ENCODE peak calls at places on chromosomes 4 and X, in seven cellular contexts. One of them, this sample, is unnamed. For H3K4me1, the result is how much of the 10 kb centered on the place peaks cover.

GRCh38 chrX:39605183-39605582 is 492.6 kb downstream of the BCOR start:
- DNase-seq in endothelial cell of umbilical vein: no peak
- DNase-seq in K562: no peak
- DNase-seq in NT2/D1: no peak
- DNase-seq in MM.1S: no peak
- DNase-seq in astrocyte: no peak
- DNase-seq in fibroblast of lung: no peak
- DNase-seq in this sample: no peak

GRCh38 chr4:182955411-182955810 is 38.2 kb upstream of the DCTD start:
- DNase-seq in endothelial cell of umbilical vein: no peak
- DNase-seq in K562: no peak
- DNase-seq in NT2/D1: no peak
- DNase-seq in MM.1S: no peak
- DNase-seq in astrocyte: peak
- DNase-seq in fibroblast of lung: peak
- DNase-seq in this sample: no peak

GRCh38 chr4:110988741-110989140 is 365.9 kb upstream of the PITX2 start:
- DNase-seq in endothelial cell of umbilical vein: no peak
- DNase-seq in K562: no peak
- DNase-seq in NT2/D1: no peak
- DNase-seq in MM.1S: no peak
- DNase-seq in astrocyte: no peak
- DNase-seq in fibroblast of lung: no peak
- DNase-seq in this sample: no peak

GRCh38 chr4:17480530-17480929 is 31.4 kb downstream of the QDPR start:
- DNase-seq in endothelial cell of umbilical vein: no peak
- DNase-seq in K562: peak
- DNase-seq in NT2/D1: no peak
- DNase-seq in MM.1S: no peak
- DNase-seq in astrocyte: no peak
- DNase-seq in fibroblast of lung: no peak
- DNase-seq in this sample: peak

GRCh38 chrX:8194216-8194615 is 23.1 kb upstream of the VCX2 start:
- DNase-seq in endothelial cell of umbilical vein: no peak
- DNase-seq in K562: no peak
- DNase-seq in NT2/D1: no peak
- DNase-seq in MM.1S: peak
- DNase-seq in astrocyte: no peak
- DNase-seq in fibroblast of lung: no peak
- DNase-seq in this sample: no peak

GRCh38 chr4:173288296-173288695 is 45.9 kb downstream of the HMGB2 start:
- DNase-seq in endothelial cell of umbilical vein: peak
- DNase-seq in K562: peak
- DNase-seq in NT2/D1: peak
- DNase-seq in MM.1S: peak
- DNase-seq in astrocyte: peak
- DNase-seq in fibroblast of lung: peak
- DNase-seq in this sample: peak

GRCh38 chrX:103616676-103617186 is 9.0 kb downstream of the TCEAL3 start:
- DNase-seq in endothelial cell of umbilical vein: no peak
- DNase-seq in K562: no peak
- DNase-seq in NT2/D1: no peak
- DNase-seq in MM.1S: no peak
- DNase-seq in astrocyte: no peak
- DNase-seq in fibroblast of lung: no peak
- DNase-seq in this sample: peak

GRCh38 chr4:182143822-182144620 is 99.2 kb upstream of the TENM3 start:
- DNase-seq in endothelial cell of umbilical vein: no peak
- DNase-seq in K562: no peak
- DNase-seq in NT2/D1: no peak
- DNase-seq in MM.1S: peak
- DNase-seq in astrocyte: peak
- DNase-seq in fibroblast of lung: peak
- DNase-seq in this sample: peak

GRCh38 chr4:61427818-61428495 is 227.8 kb downstream of the ADGRL3 start:
- DNase-seq in endothelial cell of umbilical vein: no peak
- DNase-seq in K562: no peak
- DNase-seq in NT2/D1: no peak
- DNase-seq in MM.1S: no peak
- DNase-seq in astrocyte: peak
- DNase-seq in fibroblast of lung: peak
- DNase-seq in this sample: no peak

GRCh38 chrX:24154490-24155034 is 5.0 kb downstream of the ZFX start:
- DNase-seq in endothelial cell of umbilical vein: no peak
- DNase-seq in K562: no peak
- DNase-seq in NT2/D1: no peak
- DNase-seq in MM.1S: no peak
- DNase-seq in astrocyte: no peak
- DNase-seq in fibroblast of lung: no peak
- DNase-seq in this sample: no peak

GRCh38 chr4:78749972-78750727 is 26.0 kb upstream of the BMP2K start:
- DNase-seq in endothelial cell of umbilical vein: peak
- DNase-seq in K562: no peak
- DNase-seq in NT2/D1: no peak
- DNase-seq in MM.1S: no peak
- DNase-seq in astrocyte: no peak
- DNase-seq in fibroblast of lung: no peak
- DNase-seq in this sample: no peak
- H3K9ac ChIP-seq in endothelial cell of umbilical vein: no peak
- H3K9ac ChIP-seq in K562: no peak
- H3K9ac ChIP-seq in NT2/D1: no peak
- H3K9ac ChIP-seq in MM.1S: no peak
- H3K9ac ChIP-seq in astrocyte: no peak
- H3K9ac ChIP-seq in fibroblast of lung: no peak
- H3K9ac ChIP-seq in this sample: no peak

GRCh38 chr4:153474251-153474650 is 8.1 kb downstream of the TMEM131L start:
- DNase-seq in endothelial cell of umbilical vein: no peak
- DNase-seq in K562: no peak
- DNase-seq in NT2/D1: no peak
- DNase-seq in MM.1S: no peak
- DNase-seq in astrocyte: no peak
- DNase-seq in fibroblast of lung: no peak
- DNase-seq in this sample: no peak

GRCh38 chr4:153468587-153468986 is 2.4 kb downstream of the TMEM131L start:
- DNase-seq in endothelial cell of umbilical vein: no peak
- DNase-seq in K562: no peak
- DNase-seq in NT2/D1: no peak
- DNase-seq in MM.1S: no peak
- DNase-seq in astrocyte: no peak
- DNase-seq in fibroblast of lung: no peak
- DNase-seq in this sample: no peak

GRCh38 chr4:153472122-153473037 is 6.2 kb downstream of the TMEM131L start:
- DNase-seq in endothelial cell of umbilical vein: no peak
- DNase-seq in K562: no peak
- DNase-seq in NT2/D1: no peak
- DNase-seq in MM.1S: no peak
- DNase-seq in astrocyte: no peak
- DNase-seq in fibroblast of lung: no peak
- DNase-seq in this sample: no peak

GRCh38 chr4:153467897-153468262 is 1.7 kb downstream of the TMEM131L start:
- DNase-seq in endothelial cell of umbilical vein: no peak
- DNase-seq in K562: no peak
- DNase-seq in NT2/D1: no peak
- DNase-seq in MM.1S: no peak
- DNase-seq in astrocyte: no peak
- DNase-seq in fibroblast of lung: no peak
- DNase-seq in this sample: no peak

DNA sequence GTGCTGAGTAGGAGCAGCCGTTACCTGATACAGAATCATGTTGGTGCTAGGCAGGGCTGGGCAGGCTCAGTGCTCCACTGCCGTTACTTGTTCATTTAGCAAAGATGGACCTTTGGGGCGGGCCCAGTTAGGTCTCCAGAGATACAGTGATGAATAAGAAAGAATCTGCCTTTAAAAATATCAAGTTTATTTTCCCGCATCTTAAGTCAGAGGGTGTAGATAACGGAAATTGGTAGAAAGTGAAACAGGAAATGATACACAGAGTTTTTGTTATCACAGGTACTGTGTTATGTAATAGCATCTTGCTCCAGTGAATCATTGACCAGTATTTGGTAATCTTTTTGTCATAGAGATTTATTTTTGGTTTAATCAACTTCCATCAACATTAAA is 5.5 kb downstream of the TMEM131L start:
- DNase-seq in endothelial cell of umbilical vein: no peak
- DNase-seq in K562: no peak
- DNase-seq in NT2/D1: no peak
- DNase-seq in MM.1S: no peak
- DNase-seq in astrocyte: no peak
- DNase-seq in fibroblast of lung: no peak
- DNase-seq in this sample: no peak
- H3K4me1 ChIP-seq in endothelial cell of umbilical vein: under half
- H3K4me1 ChIP-seq in K562: under half
- H3K4me1 ChIP-seq in NT2/D1: under half
- H3K4me1 ChIP-seq in MM.1S: under half
- H3K4me1 ChIP-seq in astrocyte: under half
- H3K4me1 ChIP-seq in fibroblast of lung: under half
- H3K4me1 ChIP-seq in this sample: under half

GRCh38 chr4:128354205-128354821 is 66.7 kb upstream of the PGRMC2 start:
- DNase-seq in endothelial cell of umbilical vein: peak
- DNase-seq in K562: no peak
- DNase-seq in NT2/D1: no peak
- DNase-seq in MM.1S: no peak
- DNase-seq in astrocyte: peak
- DNase-seq in fibroblast of lung: peak
- DNase-seq in this sample: no peak
- H3K9ac ChIP-seq in endothelial cell of umbilical vein: peak
- H3K9ac ChIP-seq in K562: no peak
- H3K9ac ChIP-seq in NT2/D1: no peak
- H3K9ac ChIP-seq in MM.1S: no peak
- H3K9ac ChIP-seq in astrocyte: peak
- H3K9ac ChIP-seq in fibroblast of lung: no peak
- H3K9ac ChIP-seq in this sample: no peak

DNA sequence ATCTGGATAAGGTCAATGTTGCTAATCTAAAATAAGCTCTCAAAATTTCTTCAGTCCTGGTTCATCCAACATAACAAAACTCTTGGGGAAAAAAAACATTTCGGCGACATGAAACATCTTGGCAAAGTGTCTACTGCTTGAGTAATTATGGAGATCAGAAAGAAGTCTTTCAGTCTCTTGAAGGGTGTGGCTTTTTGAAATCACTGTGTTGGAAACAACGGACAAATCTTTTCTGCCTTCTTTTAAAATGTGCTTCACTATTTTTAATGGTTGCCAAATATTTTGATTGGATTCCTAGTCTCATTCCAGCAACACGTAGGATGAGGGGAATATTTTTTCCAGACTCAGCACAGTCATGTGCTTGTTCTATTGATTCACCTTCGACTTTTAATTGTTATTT is 138.6 kb downstream of the KLHL8 start:
- DNase-seq in endothelial cell of umbilical vein: no peak
- DNase-seq in K562: no peak
- DNase-seq in NT2/D1: no peak
- DNase-seq in MM.1S: no peak
- DNase-seq in astrocyte: peak
- DNase-seq in fibroblast of lung: peak
- DNase-seq in this sample: no peak
- H3K4me1 ChIP-seq in endothelial cell of umbilical vein: under half
- H3K4me1 ChIP-seq in K562: under half
- H3K4me1 ChIP-seq in NT2/D1: under half
- H3K4me1 ChIP-seq in MM.1S: under half
- H3K4me1 ChIP-seq in astrocyte: under half
- H3K4me1 ChIP-seq in fibroblast of lung: under half
- H3K4me1 ChIP-seq in this sample: under half

This sample was measured in endodermal cell.